ENCODE peak calls at places on chromosomes 11 and 22, in ten cellular contexts. One of them, this sample, is unnamed.

GRCh38 chr22:48098243-48098935 is 1335.9 kb downstream of the TBC1D22A start:
- DNase-seq in K562: no peak
- DNase-seq in HepG2: no peak
- DNase-seq in H1: no peak
- DNase-seq in A549: no peak
- DNase-seq in ovary: no peak
- DNase-seq in stomach: no peak
- DNase-seq in transverse colon: no peak
- DNase-seq in SK-N-SH: no peak
- DNase-seq in upper lobe of left lung: no peak
- DNase-seq in this sample: no peak

GRCh38 chr11:6927030-6927617 is 898 bp downstream of the ZNF215 start:
- DNase-seq in K562: no peak
- DNase-seq in HepG2: no peak
- DNase-seq in H1: no peak
- DNase-seq in A549: no peak
- DNase-seq in ovary: no peak
- DNase-seq in stomach: no peak
- DNase-seq in transverse colon: peak
- DNase-seq in SK-N-SH: no peak
- DNase-seq in upper lobe of left lung: no peak
- DNase-seq in this sample: no peak

GRCh38 chr22:50171319-50171964 is 911 bp downstream of the PANX2 start:
- DNase-seq in K562: no peak
- DNase-seq in HepG2: no peak
- DNase-seq in H1: no peak
- DNase-seq in A549: no peak
- DNase-seq in ovary: peak
- DNase-seq in stomach: no peak
- DNase-seq in transverse colon: no peak
- DNase-seq in SK-N-SH: no peak
- DNase-seq in upper lobe of left lung: peak
- DNase-seq in this sample: no peak

GRCh38 chr22:29073618-29074275 is 912 bp downstream of the KREMEN1 start:
- DNase-seq in K562: no peak
- DNase-seq in HepG2: peak
- DNase-seq in H1: peak
- DNase-seq in A549: no peak
- DNase-seq in ovary: peak
- DNase-seq in stomach: peak
- DNase-seq in transverse colon: peak
- DNase-seq in SK-N-SH: no peak
- DNase-seq in upper lobe of left lung: peak
- DNase-seq in this sample: peak

GRCh38 chr11:72750556-72751292 is 1.5 kb downstream of the ARAP1 start:
- DNase-seq in K562: no peak
- DNase-seq in HepG2: no peak
- DNase-seq in H1: no peak
- DNase-seq in A549: no peak
- DNase-seq in ovary: no peak
- DNase-seq in stomach: no peak
- DNase-seq in transverse colon: peak
- DNase-seq in SK-N-SH: no peak
- DNase-seq in upper lobe of left lung: no peak
- DNase-seq in this sample: no peak

GRCh38 chr11:117860139-117860538 is 16.3 kb downstream of the FXYD6 start:
- DNase-seq in K562: no peak
- DNase-seq in HepG2: no peak
- DNase-seq in H1: no peak
- DNase-seq in A549: no peak
- DNase-seq in ovary: no peak
- DNase-seq in stomach: peak
- DNase-seq in transverse colon: no peak
- DNase-seq in SK-N-SH: no peak
- DNase-seq in upper lobe of left lung: no peak
- DNase-seq in this sample: no peak

GRCh38 chr11:95888852-95889251 is 35.1 kb downstream of the MTMR2 start:
- DNase-seq in K562: no peak
- DNase-seq in HepG2: no peak
- DNase-seq in H1: no peak
- DNase-seq in A549: no peak
- DNase-seq in ovary: no peak
- DNase-seq in stomach: no peak
- DNase-seq in transverse colon: no peak
- DNase-seq in SK-N-SH: no peak
- DNase-seq in upper lobe of left lung: no peak
- DNase-seq in this sample: no peak

GRCh38 chr11:131694526-131695424 is 324.4 kb downstream of the NTM start:
- DNase-seq in K562: peak
- DNase-seq in HepG2: peak
- DNase-seq in H1: peak
- DNase-seq in A549: peak
- DNase-seq in ovary: peak
- DNase-seq in stomach: peak
- DNase-seq in transverse colon: peak
- DNase-seq in SK-N-SH: peak
- DNase-seq in upper lobe of left lung: peak
- DNase-seq in this sample: peak

GRCh38 chr22:37571258-37571991 is 8.5 kb downstream of the LGALS2 start:
- DNase-seq in K562: no peak
- DNase-seq in HepG2: no peak
- DNase-seq in H1: no peak
- DNase-seq in A549: peak
- DNase-seq in ovary: no peak
- DNase-seq in stomach: no peak
- DNase-seq in transverse colon: no peak
- DNase-seq in SK-N-SH: peak
- DNase-seq in upper lobe of left lung: no peak
- DNase-seq in this sample: no peak

GRCh38 chr11:124276081-124276480 is 19.9 kb downstream of the OR8G5 start:
- DNase-seq in K562: peak
- DNase-seq in HepG2: no peak
- DNase-seq in H1: no peak
- DNase-seq in A549: no peak
- DNase-seq in ovary: no peak
- DNase-seq in stomach: no peak
- DNase-seq in transverse colon: no peak
- DNase-seq in SK-N-SH: no peak
- DNase-seq in upper lobe of left lung: no peak
- DNase-seq in this sample: no peak

GRCh38 chr11:44987506-44987905 is 36.8 kb upstream of the TP53I11 start:
- DNase-seq in K562: no peak
- DNase-seq in HepG2: no peak
- DNase-seq in H1: no peak
- DNase-seq in A549: no peak
- DNase-seq in ovary: no peak
- DNase-seq in stomach: peak
- DNase-seq in transverse colon: no peak
- DNase-seq in SK-N-SH: no peak
- DNase-seq in upper lobe of left lung: no peak
- DNase-seq in this sample: no peak

GRCh38 chr22:23503736-23504440 is 76.2 kb downstream of the IGLL1 start:
- DNase-seq in K562: no peak
- DNase-seq in HepG2: no peak
- DNase-seq in H1: no peak
- DNase-seq in A549: no peak
- DNase-seq in ovary: peak
- DNase-seq in stomach: no peak
- DNase-seq in transverse colon: no peak
- DNase-seq in SK-N-SH: peak
- DNase-seq in upper lobe of left lung: no peak
- DNase-seq in this sample: no peak

GRCh38 chr11:63869171-63869591 is 30.3 kb downstream of the MARK2 start:
- DNase-seq in K562: no peak
- DNase-seq in HepG2: no peak
- DNase-seq in H1: no peak
- DNase-seq in A549: no peak
- DNase-seq in ovary: no peak
- DNase-seq in stomach: no peak
- DNase-seq in transverse colon: peak
- DNase-seq in SK-N-SH: no peak
- DNase-seq in upper lobe of left lung: no peak
- DNase-seq in this sample: no peak

GRCh38 chr11:74936087-74936486 is 12.8 kb downstream of the XRRA1 start:
- DNase-seq in K562: no peak
- DNase-seq in HepG2: no peak
- DNase-seq in H1: no peak
- DNase-seq in A549: no peak
- DNase-seq in ovary: no peak
- DNase-seq in stomach: no peak
- DNase-seq in transverse colon: no peak
- DNase-seq in SK-N-SH: peak
- DNase-seq in upper lobe of left lung: no peak
- DNase-seq in this sample: no peak

DNA sequence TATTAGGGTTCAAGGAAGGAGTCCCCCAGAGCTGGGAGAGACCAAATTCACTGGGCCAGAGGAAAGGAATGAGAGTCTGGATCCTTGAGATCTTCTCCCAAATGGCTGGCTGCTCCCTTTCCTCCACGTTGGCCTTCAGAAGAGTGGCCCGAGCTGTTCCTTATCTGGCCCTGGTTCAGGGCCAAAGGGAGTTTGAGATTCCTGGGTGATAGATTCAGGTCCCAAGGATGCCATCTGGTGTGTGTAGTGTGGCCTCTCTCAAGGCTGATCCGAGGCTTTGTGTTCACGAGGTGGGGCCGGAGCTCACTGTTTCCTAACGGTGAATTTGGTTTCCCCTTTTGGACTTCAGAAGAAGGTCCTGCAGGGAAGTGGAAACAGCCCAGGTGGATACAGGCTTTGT is 17.4 kb upstream of the ABCC8 start:
- DNase-seq in K562: no peak
- DNase-seq in HepG2: no peak
- DNase-seq in H1: no peak
- DNase-seq in A549: no peak
- DNase-seq in ovary: no peak
- DNase-seq in stomach: peak
- DNase-seq in transverse colon: no peak
- DNase-seq in SK-N-SH: no peak
- DNase-seq in upper lobe of left lung: no peak
- DNase-seq in this sample: no peak
- TF ChIP-seq CTCF in K562: no peak
- TF ChIP-seq CTCF in HepG2: no peak
- TF ChIP-seq CTCF in H1: no peak
- TF ChIP-seq CTCF in A549: no peak
- TF ChIP-seq CTCF in ovary: no peak
- TF ChIP-seq CTCF in stomach: no peak
- TF ChIP-seq CTCF in transverse colon: no peak
- TF ChIP-seq CTCF in SK-N-SH: no peak
- TF ChIP-seq CTCF in upper lobe of left lung: no peak
- TF ChIP-seq CTCF in this sample: no peak

GRCh38 chr11:84212467-84213390 is 926.6 kb upstream of the CCDC90B start:
- DNase-seq in K562: no peak
- DNase-seq in HepG2: peak
- DNase-seq in H1: no peak
- DNase-seq in A549: no peak
- DNase-seq in ovary: no peak
- DNase-seq in stomach: no peak
- DNase-seq in transverse colon: no peak
- DNase-seq in SK-N-SH: no peak
- DNase-seq in upper lobe of left lung: peak
- DNase-seq in this sample: no peak
- TF ChIP-seq EP300 in K562: no peak
- TF ChIP-seq EP300 in HepG2: no peak
- TF ChIP-seq EP300 in H1: no peak
- TF ChIP-seq EP300 in A549: no peak
- TF ChIP-seq EP300 in ovary: no peak
- TF ChIP-seq EP300 in stomach: no peak
- TF ChIP-seq EP300 in transverse colon: no peak
- TF ChIP-seq EP300 in SK-N-SH: no peak
- TF ChIP-seq EP300 in upper lobe of left lung: no peak
- TF ChIP-seq EP300 in this sample: no peak

GRCh38 chr11:46120361-46120710 is 918 bp downstream of the PHF21A start:
- DNase-seq in K562: peak
- DNase-seq in HepG2: no peak
- DNase-seq in H1: no peak
- DNase-seq in A549: no peak
- DNase-seq in ovary: peak
- DNase-seq in stomach: no peak
- DNase-seq in transverse colon: peak
- DNase-seq in SK-N-SH: no peak
- DNase-seq in upper lobe of left lung: peak
- DNase-seq in this sample: no peak

GRCh38 chr11:46116007-46116711 is 5.1 kb downstream of the PHF21A start:
- DNase-seq in K562: no peak
- DNase-seq in HepG2: no peak
- DNase-seq in H1: no peak
- DNase-seq in A549: no peak
- DNase-seq in ovary: no peak
- DNase-seq in stomach: no peak
- DNase-seq in transverse colon: no peak
- DNase-seq in SK-N-SH: no peak
- DNase-seq in upper lobe of left lung: no peak
- DNase-seq in this sample: no peak

GRCh38 chr11:46119053-46119351 is 2.3 kb downstream of the PHF21A start:
- DNase-seq in K562: no peak
- DNase-seq in HepG2: no peak
- DNase-seq in H1: no peak
- DNase-seq in A549: no peak
- DNase-seq in ovary: no peak
- DNase-seq in stomach: no peak
- DNase-seq in transverse colon: no peak
- DNase-seq in SK-N-SH: no peak
- DNase-seq in upper lobe of left lung: no peak
- DNase-seq in this sample: no peak

GRCh38 chr11:46119352-46120216 is 1.7 kb downstream of the PHF21A start:
- DNase-seq in K562: peak
- DNase-seq in HepG2: peak
- DNase-seq in H1: no peak
- DNase-seq in A549: peak
- DNase-seq in ovary: peak
- DNase-seq in stomach: peak
- DNase-seq in transverse colon: peak
- DNase-seq in SK-N-SH: peak
- DNase-seq in upper lobe of left lung: peak
- DNase-seq in this sample: peak

DNA sequence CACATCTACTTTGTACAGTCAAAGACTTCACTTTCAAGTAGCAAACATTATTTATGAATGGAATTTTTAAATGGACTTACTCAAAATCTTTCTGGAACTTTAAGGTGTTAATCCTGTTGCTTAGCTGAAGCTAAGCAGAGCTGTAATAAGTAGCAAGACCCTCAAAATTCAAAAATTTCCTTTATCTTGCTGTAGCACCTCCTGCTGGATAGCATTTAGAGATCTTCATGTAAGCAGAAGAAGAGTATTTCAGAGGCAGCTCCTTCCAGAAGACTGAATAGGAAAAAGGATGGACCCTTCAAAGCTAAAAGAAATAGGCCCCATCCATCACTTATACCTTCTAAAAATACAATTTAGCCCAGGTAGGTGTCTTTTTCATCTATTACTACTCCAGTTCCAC is 3.4 kb downstream of the PHF21A start:
- DNase-seq in K562: no peak
- DNase-seq in HepG2: no peak
- DNase-seq in H1: no peak
- DNase-seq in A549: no peak
- DNase-seq in ovary: no peak
- DNase-seq in stomach: no peak
- DNase-seq in transverse colon: no peak
- DNase-seq in SK-N-SH: no peak
- DNase-seq in upper lobe of left lung: no peak
- DNase-seq in this sample: no peak
- TF ChIP-seq CTCF in K562: peak
- TF ChIP-seq CTCF in HepG2: peak
- TF ChIP-seq CTCF in H1: peak
- TF ChIP-seq CTCF in A549: peak
- TF ChIP-seq CTCF in ovary: no peak
- TF ChIP-seq CTCF in stomach: peak
- TF ChIP-seq CTCF in transverse colon: no peak
- TF ChIP-seq CTCF in SK-N-SH: peak
- TF ChIP-seq CTCF in upper lobe of left lung: no peak
- TF ChIP-seq CTCF in this sample: no peak

GRCh38 chr11:22879615-22880014 is 19.3 kb upstream of the CCDC179 start:
- DNase-seq in K562: no peak
- DNase-seq in HepG2: no peak
- DNase-seq in H1: no peak
- DNase-seq in A549: no peak
- DNase-seq in ovary: no peak
- DNase-seq in stomach: no peak
- DNase-seq in transverse colon: no peak
- DNase-seq in SK-N-SH: no peak
- DNase-seq in upper lobe of left lung: no peak
- DNase-seq in this sample: no peak
- TF ChIP-seq EP300 in K562: no peak
- TF ChIP-seq EP300 in HepG2: no peak
- TF ChIP-seq EP300 in H1: no peak
- TF ChIP-seq EP300 in A549: no peak
- TF ChIP-seq EP300 in ovary: no peak
- TF ChIP-seq EP300 in stomach: no peak
- TF ChIP-seq EP300 in transverse colon: no peak
- TF ChIP-seq EP300 in SK-N-SH: no peak
- TF ChIP-seq EP300 in upper lobe of left lung: no peak
- TF ChIP-seq EP300 in this sample: no peak

This sample was measured in tibial nerve.